ENCODE peak calls at places on chromosome 11, in six cellular contexts. K is mesendoderm, R is small intestine, W is heart left ventricle, Y is testis, J is uterus. N is an unnamed sample.

GRCh38 chr11:76598426-76598839 is 72.1 kb downstream of the LRRC32 start:
- DNase-seq in K (peak; percentile 74), R (no peak), W (no peak), Y (peak; percentile 76), J (no peak), N (no peak)

GRCh38 chr11:111961389-111962300 is 24.5 kb downstream of the DIXDC1 start:
- DNase-seq in K (no peak), R (no peak), W (no peak), Y (no peak), J (no peak), N (no peak)

GRCh38 chr11:32334822-32335221 is 100.5 kb downstream of the WT1 start:
- DNase-seq in K (peak; percentile 87), R (peak; percentile 6), W (no peak), Y (peak; percentile 53), J (no peak), N (no peak)

GRCh38 chr11:64093233-64094039 is 57.7 kb downstream of the FLRT1 start:
- DNase-seq in K (no peak), R (no peak), W (no peak), Y (peak; percentile 54), J (no peak), N (no peak)

GRCh38 chr11:34609850-34610249 is 11.0 kb upstream of the EHF start:
- DNase-seq in K (no peak), R (no peak), W (no peak), Y (no peak), J (no peak), N (no peak)

GRCh38 chr11:111264646-111265045 is 19.1 kb downstream of the POU2AF2 start:
- DNase-seq in K (no peak), R (no peak), W (no peak), Y (no peak), J (no peak), N (no peak)

GRCh38 chr11:77035580-77035979 is 1.4 kb downstream of the B3GNT6 start:
- DNase-seq in K (no peak), R (peak; percentile 86), W (no peak), Y (no peak), J (no peak), N (no peak)

GRCh38 chr11:19433367-19433766 is 192.6 kb upstream of the E2F8 start:
- DNase-seq in K (peak; percentile 59), R (no peak), W (no peak), Y (no peak), J (no peak), N (no peak)

GRCh38 chr11:62676698-62677097 is 2.2 kb downstream of the UBXN1 start:
- DNase-seq in K (no peak), R (no peak), W (no peak), Y (no peak), J (no peak), N (no peak)

GRCh38 chr11:95134491-95134890 is 44.8 kb downstream of the ENDOD1 start:
- DNase-seq in K (no peak), R (no peak), W (peak; percentile 58), Y (peak; percentile 79), J (no peak), N (no peak)

GRCh38 chr11:121067453-121067852 is 33.6 kb upstream of the TECTA start:
- DNase-seq in K (no peak), R (peak; percentile 54), W (no peak), Y (no peak), J (no peak), N (no peak)

GRCh38 chr11:269146-269890 is 8.9 kb upstream of the NLRP6 start:
- DNase-seq in K (no peak), R (peak; percentile 56), W (no peak), Y (peak; percentile 16), J (no peak), N (no peak)

GRCh38 chr11:13333456-13333957 is 55.9 kb downstream of the BMAL1 start:
- DNase-seq in K (no peak), R (peak; percentile 90), W (no peak), Y (no peak), J (no peak), N (no peak)

GRCh38 chr11:1012740-1013627 is 23.5 kb downstream of the MUC6 start:
- DNase-seq in K (no peak), R (no peak), W (no peak), Y (no peak), J (no peak), N (no peak)

GRCh38 chr11:128506999-128507591 is 80.3 kb downstream of the ETS1 start:
- DNase-seq in K (peak; percentile 57), R (peak; percentile 80), W (peak; percentile 91), Y (peak; percentile 60), J (peak; percentile 89), N (no peak)

GRCh38 chr11:73866586-73866996 is 10.1 kb downstream of the COA4 start:
- DNase-seq in K (peak; percentile 66), R (peak; percentile 64), W (peak; percentile 61), Y (no peak), J (peak; percentile 65), N (no peak)

GRCh38 chr11:3882671-3883070 is 27.2 kb downstream of the STIM1 start:
- DNase-seq in K (no peak), R (no peak), W (no peak), Y (no peak), J (no peak), N (no peak)

GRCh38 chr11:121932646-121933185 is 183.3 kb downstream of the BLID start:
- DNase-seq in K (peak; percentile 62), R (no peak), W (no peak), Y (no peak), J (no peak), N (no peak)

GRCh38 chr11:122517403-122518379 is 137.8 kb upstream of the UBASH3B start:
- DNase-seq in K (peak; percentile 70), R (peak; percentile 25), W (no peak), Y (no peak), J (no peak), N (no peak)

DNA sequence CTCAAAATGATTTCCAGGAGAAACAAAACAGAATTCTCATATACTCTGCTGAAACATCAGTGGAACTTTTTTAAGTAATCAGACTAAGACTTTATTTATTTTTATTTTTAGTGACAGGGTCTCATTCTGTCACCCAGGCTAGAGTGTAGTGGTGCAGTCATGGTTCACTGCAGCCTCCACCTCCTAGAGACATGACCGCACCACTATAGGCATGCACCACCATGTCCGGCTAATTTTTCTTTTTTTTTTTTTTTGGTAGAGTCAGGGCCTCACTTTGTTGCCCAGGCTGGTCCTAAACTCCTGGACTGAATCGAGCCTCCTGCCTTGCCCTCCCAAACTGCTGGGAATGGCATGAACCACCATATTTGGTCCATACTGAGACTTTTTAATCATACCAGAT is 42.9 kb downstream of the PRDM10 start:
- DNase-seq in K (no peak), R (no peak), W (no peak), Y (no peak), J (no peak), N (no peak)
- H3K4me1 ChIP-seq in K (no peaks in the 10 kb centered on the region), R (no peaks in the 10 kb centered on the region), W (no peaks in the 10 kb centered on the region), Y (no peaks in the 10 kb centered on the region), J (no peaks in the 10 kb centered on the region), N (no peaks in the 10 kb centered on the region)

DNA sequence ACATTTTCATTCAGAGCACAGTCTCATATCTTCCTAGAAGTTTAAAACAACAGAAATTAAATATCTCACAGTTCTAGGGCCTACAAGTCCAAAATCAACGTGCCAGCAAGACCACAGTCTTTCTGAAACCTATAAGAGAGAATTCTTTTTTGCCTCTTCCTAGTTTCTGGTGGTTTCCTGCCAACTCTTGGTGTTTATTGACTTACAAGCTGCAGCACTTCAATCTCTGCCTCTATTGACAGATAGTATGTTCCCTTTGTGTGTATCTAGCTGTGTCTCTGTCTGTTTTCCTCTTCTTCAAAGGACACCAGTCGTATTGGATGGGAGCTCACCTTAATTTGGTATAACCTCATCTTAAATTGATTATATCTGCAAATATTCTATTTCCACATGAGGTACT is 347.5 kb downstream of the DCDC1 start:
- DNase-seq in K (no peak), R (no peak), W (no peak), Y (no peak), J (no peak), N (no peak)
- H3K27ac ChIP-seq in K (no peak overlapping the region), R (no peak overlapping the region), W (no peak overlapping the region), Y (no peak overlapping the region), J (no peak overlapping the region), N (no peak overlapping the region)

GRCh38 chr11:61601512-61601911 is 20.6 kb upstream of the SYT7 start:
- DNase-seq in K (no peak), R (peak; percentile 56), W (no peak), Y (no peak), J (no peak), N (no peak)

GRCh38 chr11:61599968-61600710 is 19.3 kb upstream of the SYT7 start:
- DNase-seq in K (no peak), R (no peak), W (no peak), Y (no peak), J (no peak), N (no peak)

GRCh38 chr11:61596990-61597389 is 16.1 kb upstream of the SYT7 start:
- DNase-seq in K (no peak), R (no peak), W (no peak), Y (no peak), J (no peak), N (no peak)

GRCh38 chr11:61598383-61598782 is 17.5 kb upstream of the SYT7 start:
- DNase-seq in K (no peak), R (no peak), W (no peak), Y (no peak), J (no peak), N (no peak)

GRCh38 chr11:61598886-61599868 is 18.3 kb upstream of the SYT7 start:
- DNase-seq in K (peak; percentile 86), R (no peak), W (peak; percentile 80), Y (peak; percentile 36), J (peak; percentile 63), N (no peak)
- H3K4me1 ChIP-seq in K (peaks cover 10% of the 10 kb centered on the region), R (no peaks in the 10 kb centered on the region), W (no peaks in the 10 kb centered on the region), Y (peaks cover 37% of the 10 kb centered on the region), J (no peaks in the 10 kb centered on the region), N (peaks cover 7% of the 10 kb centered on the region)

DNA sequence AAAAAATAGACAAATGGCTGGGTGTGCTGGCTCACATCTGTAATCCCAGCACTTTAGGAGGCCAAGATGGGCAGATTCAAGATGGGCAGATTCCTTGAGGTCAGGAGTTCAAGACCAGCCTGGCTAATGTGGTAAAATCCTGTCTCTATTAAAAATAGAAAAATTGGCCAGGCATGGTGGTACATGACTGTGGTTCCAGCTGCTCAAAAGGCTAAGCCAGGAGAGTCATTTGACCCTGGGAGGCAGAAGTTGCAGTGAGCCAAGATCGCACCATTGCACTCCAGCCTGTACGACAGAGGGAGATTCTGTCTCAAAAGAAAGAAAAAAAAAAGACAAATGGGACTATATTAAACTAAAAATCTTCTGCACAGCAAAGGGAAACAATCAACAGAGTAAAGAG is 55.4 kb downstream of the USP35 start:
- DNase-seq in K (no peak), R (no peak), W (no peak), Y (no peak), J (no peak), N (no peak)
- H3K27ac ChIP-seq in K (no peak overlapping the region), R (no peak overlapping the region), W (peak overlapping the region; percentile 18), Y (no peak overlapping the region), J (no peak overlapping the region), N (no peak overlapping the region)

GRCh38 chr11:119697445-119697844 is 31.6 kb downstream of the NECTIN1 start:
- DNase-seq in K (no peak), R (no peak), W (no peak), Y (no peak), J (no peak), N (no peak)
- H3K4me1 ChIP-seq in K (peaks cover 13% of the 10 kb centered on the region), R (peaks cover 39% of the 10 kb centered on the region), W (peaks cover 26% of the 10 kb centered on the region), Y (no peaks in the 10 kb centered on the region), J (no peaks in the 10 kb centered on the region), N (peaks cover 26% of the 10 kb centered on the region)

N was measured in neuronal stem cell.